ENCODE peak calls at places on chromosomes 16 and 17, in six cellular contexts. W is adrenal gland, A is RWPE1, K is mammary epithelial cell, I is fibroblast of lung, P is heart left ventricle. L is an unnamed sample.

GRCh38 chr16:24986512-24987303 is 28.5 kb downstream of the ARHGAP17 start:
- DNase-seq in W (peak; percentile 74), A (no peak), K (no peak), I (peak; percentile 91), P (no peak), L (no peak)

GRCh38 chr17:75514299-75515228 is 773 bp downstream of the CASKIN2 start:
- DNase-seq in W (peak; percentile 82), A (peak; percentile 85), K (peak; percentile 70), I (peak; percentile 32), P (peak; percentile 66), L (peak; percentile 73)

GRCh38 chr17:7330099-7331015 is 1.2 kb upstream of the NEURL4 start:
- DNase-seq in W (peak; percentile 83), A (peak; percentile 94), K (peak; percentile 76), I (peak; percentile 77), P (peak; percentile 85), L (peak; percentile 83)

GRCh38 chr17:63464691-63465090 is 12.2 kb upstream of the ACE start:
- DNase-seq in W (no peak), A (no peak), K (no peak), I (no peak), P (no peak), L (no peak)

GRCh38 chr16:50697881-50698767 is 4.7 kb downstream of the NOD2 start:
- DNase-seq in W (peak; percentile 63), A (no peak), K (peak; percentile 86), I (peak; percentile 44), P (no peak), L (peak; percentile 54)

GRCh38 chr16:87765776-87766484 is at the start of gene KLHDC4:
- DNase-seq in W (peak; percentile 91), A (peak; percentile 82), K (peak; percentile 82), I (peak; percentile 83), P (peak; percentile 93), L (peak; percentile 89)

GRCh38 chr17:65173284-65173793 is 36.2 kb downstream of the RGS9 start:
- DNase-seq in W (peak; percentile 61), A (peak; percentile 27), K (no peak), I (peak; percentile 40), P (no peak), L (peak; percentile 13)

GRCh38 chr16:6484121-6484520 is 848.5 kb upstream of the RBFOX1 start:
- DNase-seq in W (no peak), A (no peak), K (no peak), I (no peak), P (no peak), L (no peak)

GRCh38 chr17:3046753-3047152 is 16.7 kb downstream of the OR1D5 start:
- DNase-seq in W (no peak), A (no peak), K (no peak), I (no peak), P (no peak), L (no peak)

GRCh38 chr17:82255573-82255972 is 17.9 kb downstream of the CSNK1D start:
- DNase-seq in W (no peak), A (no peak), K (no peak), I (no peak), P (no peak), L (no peak)

GRCh38 chr17:77745702-77746101 is 212.8 kb upstream of the TNRC6C start:
- DNase-seq in W (no peak), A (no peak), K (no peak), I (no peak), P (no peak), L (no peak)

DNA sequence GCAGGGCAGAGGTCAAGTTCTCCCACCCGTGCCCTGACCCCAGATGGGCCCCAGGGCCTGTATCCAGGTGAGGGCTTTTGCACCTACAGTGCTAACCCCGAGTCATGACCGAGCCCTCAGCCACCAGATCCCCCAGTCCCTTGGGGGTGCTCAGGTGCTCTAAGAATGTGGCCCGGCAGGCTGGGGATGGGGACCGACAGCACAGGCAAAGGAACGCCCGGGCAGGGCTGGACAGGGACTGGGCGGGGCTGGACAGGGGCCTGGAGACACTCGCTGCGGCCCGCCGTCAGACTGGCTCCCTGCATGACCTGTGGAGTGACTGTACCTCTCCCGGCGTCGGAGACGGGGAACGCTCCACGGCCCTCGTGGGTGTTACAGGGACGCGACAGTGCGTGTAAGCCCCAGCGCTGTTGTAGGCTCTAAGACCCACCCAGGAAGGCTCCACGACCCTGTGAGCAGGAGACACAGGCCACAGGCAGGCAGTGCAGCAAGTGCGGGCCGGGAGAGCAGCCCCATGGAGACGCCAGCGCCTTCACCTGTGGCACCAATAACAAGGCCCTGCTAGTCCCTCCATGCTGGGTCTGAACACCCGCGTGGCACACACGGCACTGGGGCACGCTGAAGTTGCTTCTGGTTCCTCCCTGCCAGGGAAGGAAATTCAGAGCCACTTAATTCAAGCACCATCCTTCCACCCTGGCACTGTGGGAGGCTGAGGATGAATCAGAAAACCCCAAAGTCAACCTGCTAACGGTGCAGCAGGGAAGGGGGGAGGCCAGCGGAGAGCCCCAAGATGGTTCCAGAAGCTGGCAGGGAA is 38.7 kb downstream of the CBFA2T3 start:
- DNase-seq in W (no peak), A (no peak), K (no peak), I (no peak), P (peak; percentile 60), L (no peak)
- H3K27ac ChIP-seq in W (no peak overlapping the region), A (no peak overlapping the region), K (no peak overlapping the region), I (no peak overlapping the region), P (peak overlapping the region; percentile 87), L (no peak overlapping the region)

DNA sequence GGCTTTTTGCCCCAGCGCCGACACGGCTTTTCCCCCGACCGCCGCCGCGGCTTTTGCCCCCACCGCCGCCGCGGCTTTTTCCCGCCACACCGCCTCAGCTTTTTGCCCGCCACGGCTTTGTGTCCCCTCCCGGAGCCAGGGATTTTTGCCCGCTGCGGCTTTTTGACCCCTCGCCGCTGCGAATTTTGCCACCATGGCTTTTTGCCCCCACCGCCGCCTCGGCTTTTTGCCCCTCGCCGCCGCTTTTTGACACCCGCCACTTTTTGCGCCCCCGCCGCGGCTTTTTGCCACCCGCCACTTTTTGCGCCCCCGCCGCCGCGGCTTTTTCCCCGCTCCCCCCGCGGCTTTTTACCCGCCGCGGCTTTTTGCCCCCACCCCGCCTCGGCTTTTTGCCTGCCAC is 1342.5 kb downstream of the TP53TG3F start:
- DNase-seq in W (no peak), A (no peak), K (no peak), I (no peak), P (peak; percentile 40), L (no peak)
- TF ChIP-seq CTCF in W (no peak), A (no peak), K (no peak), I (no peak), P (no peak), L (no peak)

GRCh38 chr17:44902135-44902760 is 3.0 kb upstream of the EFTUD2 start:
- DNase-seq in W (no peak), A (no peak), K (no peak), I (no peak), P (no peak), L (peak; percentile 56)
- H3K27ac ChIP-seq in W (peak overlapping the region; percentile 97), A (peak overlapping the region; percentile 47), K (peak overlapping the region; percentile 18), I (no peak overlapping the region), P (no peak overlapping the region), L (no peak overlapping the region)

DNA sequence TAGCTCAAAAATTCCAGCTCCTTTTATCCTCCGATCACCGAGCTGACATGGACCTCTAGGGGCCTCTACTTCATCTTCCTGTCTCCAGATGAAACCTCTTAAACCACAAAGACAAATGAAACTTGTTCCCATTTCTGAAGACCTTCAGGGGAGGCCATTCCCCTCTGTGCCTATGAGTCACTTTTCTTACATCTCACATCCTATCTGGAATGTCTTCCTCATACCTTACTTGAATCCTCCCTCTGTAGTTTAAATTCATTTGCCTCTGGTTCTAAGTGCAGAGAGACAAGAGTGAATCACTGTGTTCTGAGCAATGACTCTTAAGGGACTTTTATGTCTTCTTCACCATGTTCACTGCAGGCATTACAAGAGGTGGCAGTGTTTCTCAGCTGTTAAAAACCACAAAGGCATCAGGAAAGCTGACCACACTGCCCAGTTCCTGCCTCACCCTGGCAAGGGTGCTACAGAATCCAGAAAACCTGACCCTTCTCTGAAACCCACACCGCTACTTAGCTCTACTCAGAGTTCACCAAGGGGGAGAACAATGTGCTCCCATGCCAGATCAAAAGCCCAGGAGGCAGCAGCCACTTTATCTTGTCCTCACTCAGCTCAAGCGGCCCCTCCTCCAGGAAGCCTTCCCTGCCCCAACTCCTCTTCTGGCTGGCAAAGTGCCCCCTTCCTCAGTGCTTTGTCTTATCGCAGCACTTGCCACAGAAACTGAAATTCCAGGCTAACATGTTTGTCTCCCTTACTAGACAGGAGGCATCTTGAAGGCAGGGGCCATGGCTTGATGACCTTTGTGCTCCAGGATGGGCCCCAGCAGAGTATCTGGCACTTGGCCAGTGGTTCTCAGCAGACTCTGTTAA is 6.4 kb downstream of the CUEDC1 start:
- DNase-seq in W (peak; percentile 51), A (peak; percentile 97), K (peak; percentile 99), I (peak; percentile 98), P (no peak), L (no peak)
- TF ChIP-seq CTCF in W (no peak), A (no peak), K (no peak), I (no peak), P (no peak), L (no peak)

DNA sequence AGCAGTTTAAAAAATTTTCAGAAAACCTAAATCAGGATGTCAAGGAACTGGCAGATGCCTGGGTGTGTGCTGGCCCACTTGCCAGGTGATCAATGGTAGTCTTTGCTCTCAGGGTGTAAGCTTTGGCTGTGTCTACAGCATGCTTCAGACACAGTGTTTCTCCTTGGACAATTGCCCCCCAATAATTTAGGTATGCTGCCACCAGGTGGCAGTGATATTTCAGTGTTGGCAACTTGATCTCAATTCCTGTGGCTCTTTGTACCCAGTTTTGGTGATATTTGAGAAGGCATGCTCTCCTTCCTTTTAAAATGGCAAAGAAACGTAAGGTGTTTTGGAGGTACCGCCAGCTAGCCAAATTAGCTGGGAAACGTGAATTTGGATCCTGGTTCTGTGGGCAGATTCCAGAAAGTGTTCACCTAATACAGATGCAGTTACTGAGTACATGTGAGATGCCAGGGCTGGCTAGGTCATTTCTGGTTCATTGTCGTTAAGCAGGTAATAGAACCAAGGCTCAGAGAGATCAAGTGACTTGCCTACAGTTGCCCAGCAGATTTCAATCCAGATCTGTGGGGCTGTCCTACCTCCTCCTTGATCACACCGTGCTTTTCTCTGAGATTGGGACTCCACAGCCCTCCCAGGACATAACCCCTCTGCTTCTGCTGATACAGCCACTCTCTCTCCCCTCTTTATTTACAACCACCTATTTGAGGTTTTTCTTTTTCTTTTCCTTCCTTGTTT is 155.6 kb upstream of the PLCG2 start:
- DNase-seq in W (peak; percentile 63), A (no peak), K (peak; percentile 60), I (no peak), P (peak; percentile 29), L (no peak)
- H3K27ac ChIP-seq in W (peak overlapping the region; percentile 6), A (no peak overlapping the region), K (peak overlapping the region; percentile 51), I (no peak overlapping the region), P (no peak overlapping the region), L (no peak overlapping the region)

DNA sequence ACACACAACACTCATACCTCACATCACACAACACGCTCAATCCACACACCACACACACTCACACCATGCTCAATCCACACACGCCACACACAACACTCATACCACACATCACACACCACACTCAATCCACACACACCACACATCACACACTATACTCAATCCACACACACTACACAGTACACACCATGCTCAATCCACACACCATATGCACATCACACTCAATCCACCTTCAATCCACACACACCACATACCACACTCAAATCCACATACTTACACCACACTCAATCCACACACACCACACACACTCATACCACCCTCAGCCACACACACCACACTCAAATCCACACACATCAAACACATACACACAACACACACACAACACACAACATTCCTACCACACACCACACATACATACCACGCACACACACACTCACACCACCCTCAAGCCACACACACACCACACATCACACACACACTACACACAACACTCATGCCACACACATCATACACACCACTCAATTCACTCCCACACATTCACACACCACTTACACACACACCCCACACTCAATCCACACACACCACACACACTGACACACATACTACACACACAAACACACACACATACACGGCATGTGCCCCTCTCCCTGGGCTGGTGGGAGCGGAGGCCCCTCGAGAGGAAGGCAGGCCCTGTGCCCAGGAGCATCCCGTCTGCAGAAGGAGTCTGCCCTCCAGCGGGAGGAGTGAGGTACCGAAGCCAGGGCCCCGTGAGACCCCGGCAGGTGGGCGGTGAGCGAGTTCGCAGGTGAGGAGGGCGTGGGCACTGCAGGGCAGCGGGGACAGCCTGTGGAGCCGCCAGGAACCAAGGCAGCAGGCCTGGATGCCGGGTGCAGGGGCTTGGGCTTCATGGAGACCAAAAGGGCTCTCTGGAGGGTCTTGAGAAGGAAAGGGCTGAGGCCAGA is 33.1 kb upstream of the RPTOR start:
- DNase-seq in W (no peak), A (no peak), K (no peak), I (no peak), P (no peak), L (no peak)
- TF ChIP-seq CTCF in W (no peak), A (no peak), K (no peak), I (no peak), P (no peak), L (no peak)

L was measured in pancreas.